ENCODE peak calls at places on chromosome 22, in ten cellular contexts. P is uterus; L is upper lobe of right lung; S is GM20000; X is fibroblast of pulmonary artery; D is stomach; F is spleen; N is CD8-positive, alpha-beta T cell; G is AG09309; Q is endodermal cell. H is an unnamed sample.
A peak's percentile ranks its signal among the peaks of the same experiment; 100 is the strongest.

GRCh38 chr22:25077964-25078363 is 121.7 kb upstream of the CRYBB3 start:
- DNase-seq in Q (no peak), D (no peak), S (no peak), P (no peak), L (no peak), G (no peak), X (no peak), F (no peak), N (no peak), H (no peak)

GRCh38 chr22:48819991-48820390 is 1007.7 kb downstream of the BRD1 start:
- DNase-seq in D (no peak), S (no peak), G (no peak), X (no peak), Q (no peak), L (no peak), N (no peak), F (peak; percentile 41), P (no peak), H (no peak)

GRCh38 chr22:39248254-39248653 is 3.5 kb upstream of the PDGFB start:
- DNase-seq in X (no peak), L (no peak), Q (no peak), N (no peak), S (no peak), G (no peak), P (no peak), F (no peak), D (no peak), H (no peak)

GRCh38 chr22:35986085-35986484 is 42.5 kb downstream of the RBFOX2 start:
- DNase-seq in F (no peak), P (no peak), Q (no peak), G (no peak), S (no peak), N (no peak), L (no peak), X (peak; percentile 47), D (no peak), H (no peak)

GRCh38 chr22:21038405-21038804 is 6.0 kb upstream of the SLC7A4 start:
- DNase-seq in F (peak; percentile 27), N (no peak), X (peak; percentile 56), D (no peak), G (no peak), P (no peak), S (no peak), Q (no peak), L (no peak), H (no peak)

GRCh38 chr22:27799334-27800249 is 2.0 kb downstream of the MN1 start:
- DNase-seq in D (peak; percentile 38), G (no peak), P (peak; percentile 16), X (peak; percentile 29), Q (peak; percentile 82), L (no peak), S (no peak), F (no peak), N (no peak), H (no peak)

GRCh38 chr22:25139062-25139461 is 60.6 kb upstream of the CRYBB3 start:
- DNase-seq in N (no peak), F (no peak), D (peak; percentile 57), Q (no peak), S (no peak), X (peak; percentile 62), G (no peak), P (no peak), L (no peak), H (no peak)

GRCh38 chr22:39359659-39360195 is 9.9 kb downstream of the SYNGR1 start:
- DNase-seq in P (no peak), D (no peak), F (no peak), Q (peak; percentile 58), G (no peak), S (no peak), N (no peak), X (no peak), L (no peak), H (no peak)

GRCh38 chr22:46997311-46997970 is 235.0 kb downstream of the TBC1D22A start:
- DNase-seq in G (no peak), N (no peak), P (no peak), S (no peak), X (no peak), Q (no peak), D (no peak), L (no peak), F (no peak), H (no peak)

GRCh38 chr22:46995501-46996360 is 233.3 kb downstream of the TBC1D22A start:
- DNase-seq in Q (no peak), N (no peak), F (no peak), S (no peak), D (no peak), G (no peak), X (no peak), P (no peak), L (no peak), H (no peak)

GRCh38 chr22:46994983-46995382 is 232.5 kb downstream of the TBC1D22A start:
- DNase-seq in N (no peak), P (no peak), G (no peak), D (peak; percentile 23), L (no peak), S (no peak), F (no peak), Q (no peak), X (no peak), H (no peak)

GRCh38 chr22:46998346-46998745 is 235.9 kb downstream of the TBC1D22A start:
- DNase-seq in P (no peak), S (no peak), G (no peak), Q (peak; percentile 15), L (no peak), D (no peak), X (no peak), F (no peak), N (no peak), H (no peak)

DNA sequence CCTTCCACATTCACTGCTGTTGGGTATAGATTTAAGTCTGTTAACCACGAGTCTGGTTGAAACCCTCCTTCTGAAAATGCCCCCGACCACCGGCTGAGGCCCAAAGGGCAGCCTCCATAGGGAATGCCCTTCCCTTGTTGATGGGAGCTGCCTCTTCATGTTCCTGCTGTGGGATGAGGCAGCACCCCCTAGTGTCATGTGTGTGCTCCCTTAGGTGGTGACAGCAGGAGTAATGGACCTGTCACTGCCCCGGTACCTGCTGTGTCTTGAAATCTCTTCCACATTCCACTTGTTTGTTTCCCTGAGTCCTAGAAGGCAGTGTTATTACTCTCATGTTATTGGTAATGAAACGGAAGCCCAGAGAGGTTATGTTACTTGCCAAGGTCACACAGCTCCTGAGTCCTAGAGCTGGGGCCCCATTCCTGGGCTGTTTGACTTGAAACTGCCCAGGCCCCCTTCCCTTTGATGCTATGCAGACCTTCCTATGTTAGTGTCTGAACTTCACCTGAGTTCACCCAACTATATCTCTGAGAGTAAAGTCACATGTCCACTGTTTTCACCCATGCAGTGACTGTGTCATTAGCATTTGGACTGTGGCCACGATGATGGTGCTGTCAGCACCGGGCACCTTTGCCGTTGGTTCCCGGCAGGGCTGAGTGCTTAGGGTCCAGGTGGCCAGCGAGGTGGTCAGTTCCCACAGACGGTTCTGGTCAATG is 234.3 kb downstream of the TBC1D22A start:
- DNase-seq in G (no peak), X (no peak), D (no peak), N (no peak), L (no peak), Q (no peak), F (no peak), S (no peak), P (no peak), H (peak; percentile 12)
- TF ChIP-seq CTCF in G (peak; percentile 30), X (no peak), D (no peak), N (no peak), L (no peak), Q (peak; percentile 58), F (no peak), S (peak; percentile 27), P (no peak), H (no peak)

DNA sequence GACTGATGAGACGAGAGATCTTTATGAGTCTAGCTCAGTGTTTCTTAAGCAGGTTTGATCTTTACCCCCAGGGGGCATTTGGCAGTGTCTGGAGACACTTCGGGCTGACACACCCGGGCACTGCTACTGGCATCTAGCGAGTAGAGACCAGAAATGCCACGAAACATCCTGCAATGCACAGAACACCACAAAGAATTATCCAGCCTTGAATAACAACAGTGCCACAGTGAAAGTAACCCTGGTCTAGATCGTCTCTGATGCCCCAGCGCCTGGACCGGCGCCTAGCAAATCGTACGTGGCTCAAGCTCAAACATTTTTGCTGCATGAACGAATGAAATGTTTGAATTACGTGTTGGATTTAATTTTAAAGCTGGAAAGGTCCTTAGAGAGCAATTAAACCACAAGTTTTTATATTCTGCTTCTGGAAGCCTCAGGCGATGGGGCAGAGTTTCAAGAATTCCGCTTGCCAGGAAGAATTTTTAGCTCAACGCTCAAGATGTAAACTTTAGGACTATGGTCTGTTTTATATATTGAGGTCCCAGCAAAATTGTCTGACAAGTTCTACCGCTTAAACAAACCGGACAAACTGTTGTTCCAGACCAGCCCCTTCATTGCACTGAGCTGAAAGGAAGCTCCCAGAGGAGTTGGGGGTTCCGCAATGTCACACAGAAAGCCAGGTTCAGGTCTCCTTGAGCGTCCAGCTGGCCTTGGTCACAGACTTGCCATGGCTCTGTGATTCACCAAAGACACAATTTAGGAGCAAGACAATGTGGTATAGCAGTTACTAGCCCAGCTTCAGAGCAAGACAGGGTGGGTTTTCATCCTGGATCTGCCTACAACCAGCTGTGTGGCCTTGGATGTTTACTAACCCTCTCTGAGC is 44.2 kb upstream of the SMTN start:
- DNase-seq in L (no peak), F (no peak), G (peak; percentile 85), S (no peak), Q (no peak), D (no peak), P (peak; percentile 77), N (no peak), X (no peak), H (peak; percentile 30)
- TF ChIP-seq CTCF in L (no peak), F (no peak), G (peak; percentile 24), S (no peak), Q (no peak), D (no peak), P (no peak), N (no peak), X (no peak), H (peak; percentile 20)

GRCh38 chr22:19349778-19350475 is 58.4 kb upstream of the CLTCL1 start:
- DNase-seq in X (no peak), G (no peak), P (no peak), Q (no peak), S (no peak), L (no peak), N (no peak), D (no peak), F (no peak), H (no peak)
- TF ChIP-seq CTCF in X (no peak), G (no peak), P (no peak), Q (no peak), S (no peak), L (no peak), N (no peak), D (no peak), F (no peak), H (no peak)

GRCh38 chr22:31620756-31621480 is 41.1 kb downstream of the PISD start:
- DNase-seq in Q (no peak), P (no peak), D (no peak), X (no peak), L (no peak), F (no peak), G (no peak), S (no peak), N (no peak), H (no peak)

GRCh38 chr22:31616315-31616980 is 45.6 kb downstream of the PISD start:
- DNase-seq in S (peak; percentile 84), P (no peak), X (no peak), Q (peak; percentile 46), G (no peak), D (no peak), F (peak; percentile 85), N (no peak), L (peak; percentile 77), H (no peak)

GRCh38 chr22:31619611-31620300 is 42.3 kb downstream of the PISD start:
- DNase-seq in D (no peak), P (no peak), G (no peak), S (no peak), X (no peak), Q (no peak), N (no peak), F (no peak), L (no peak), H (no peak)

GRCh38 chr22:31618057-31618456 is 44.0 kb downstream of the PISD start:
- DNase-seq in F (no peak), G (no peak), L (no peak), D (no peak), X (no peak), P (no peak), S (no peak), Q (peak; percentile 48), N (no peak), H (no peak)

GRCh38 chr22:31618471-31619176 is 43.4 kb downstream of the PISD start:
- DNase-seq in S (no peak), L (no peak), P (no peak), D (no peak), N (no peak), X (no peak), F (no peak), Q (no peak), G (no peak), H (no peak)
- TF ChIP-seq CTCF in S (no peak), L (no peak), P (no peak), D (no peak), N (no peak), X (no peak), F (no peak), Q (peak; percentile 33), G (no peak), H (no peak)